ENCODE peak calls at places on chromosomes 12 and 14, in four cellular contexts. One of them, this sample, is unnamed.

GRCh38 chr12:11765817-11766794 is 116.6 kb downstream of the ETV6 start:
- DNase-seq in NCI-H1930: no peak
- DNase-seq in OCI-M1: peak; percentile 32
- DNase-seq in astrocyte of the cerebellum: peak; percentile 63
- DNase-seq in this sample: peak; percentile 30

GRCh38 chr12:6329693-6330045 is 12.2 kb downstream of the TNFRSF1A start:
- DNase-seq in OCI-M1: no peak
- DNase-seq in astrocyte of the cerebellum: no peak
- DNase-seq in NCI-H1930: no peak
- DNase-seq in this sample: no peak

GRCh38 chr14:41749425-41749824 is 142.7 kb downstream of the LRFN5 start:
- DNase-seq in NCI-H1930: no peak
- DNase-seq in astrocyte of the cerebellum: no peak
- DNase-seq in OCI-M1: peak; percentile 75
- DNase-seq in this sample: no peak

GRCh38 chr12:127485528-127485927 is 781.4 kb upstream of the TMEM132C start:
- DNase-seq in NCI-H1930: no peak
- DNase-seq in OCI-M1: peak; percentile 75
- DNase-seq in astrocyte of the cerebellum: peak; percentile 69
- DNase-seq in this sample: peak; percentile 61

GRCh38 chr14:99789581-99789980 is 3.6 kb upstream of the EML1 start:
- DNase-seq in astrocyte of the cerebellum: no peak
- DNase-seq in OCI-M1: no peak
- DNase-seq in NCI-H1930: no peak
- DNase-seq in this sample: no peak

GRCh38 chr14:76015668-76016067 is 30.1 kb downstream of the IFT43 start:
- DNase-seq in astrocyte of the cerebellum: no peak
- DNase-seq in NCI-H1930: no peak
- DNase-seq in OCI-M1: no peak
- DNase-seq in this sample: no peak

GRCh38 chr14:74302160-74302628 is 540 bp downstream of the ABCD4 start:
- DNase-seq in astrocyte of the cerebellum: peak; percentile 38
- DNase-seq in OCI-M1: peak; percentile 66
- DNase-seq in NCI-H1930: no peak
- DNase-seq in this sample: no peak

GRCh38 chr12:124524231-124524925 is 43.0 kb downstream of the NCOR2 start:
- DNase-seq in NCI-H1930: no peak
- DNase-seq in OCI-M1: no peak
- DNase-seq in astrocyte of the cerebellum: no peak
- DNase-seq in this sample: peak; percentile 81

This sample was measured in HFF-Myc.